ENCODE peak calls at places on chromosomes 11 and 22, in four cellular contexts. A is esophagus squamous epithelium, B is ascending aorta, S is BE2C. F is an unnamed sample.

GRCh38 chr11:2892215-2893020 is 6.8 kb upstream of the CDKN1C start:
- DNase-seq in A (no peak), B (no peak), S (peak; percentile 67), F (peak; percentile 82)

GRCh38 chr11:92396133-92396532 is 171.5 kb downstream of the FAT3 start:
- DNase-seq in A (no peak), B (no peak), S (no peak), F (no peak)

GRCh38 chr11:13135385-13136271 is 126.5 kb downstream of the RASSF10 start:
- DNase-seq in A (no peak), B (no peak), S (no peak), F (no peak)

GRCh38 chr11:112157274-112157766 is 6.6 kb downstream of the IL18 start:
- DNase-seq in A (no peak), B (no peak), S (no peak), F (no peak)

GRCh38 chr22:43191831-43192230 is 4.9 kb upstream of the TTLL12 start:
- DNase-seq in A (no peak), B (no peak), S (no peak), F (no peak)

GRCh38 chr11:121841487-121842167 is 274.4 kb downstream of the BLID start:
- DNase-seq in A (no peak), B (no peak), S (no peak), F (no peak)

GRCh38 chr22:33658775-33659174 is 261.5 kb downstream of the LARGE1 start:
- DNase-seq in A (no peak), B (no peak), S (no peak), F (no peak)

GRCh38 chr11:132992838-132993680 is 539.2 kb downstream of the OPCML start:
- DNase-seq in A (no peak), B (no peak), S (no peak), F (no peak)

GRCh38 chr11:125164091-125164421 is 495 bp upstream of the PKNOX2 start:
- DNase-seq in A (no peak), B (no peak), S (no peak), F (no peak)

GRCh38 chr22:37302617-37303555 is 20.6 kb downstream of the CYTH4 start:
- DNase-seq in A (no peak), B (no peak), S (no peak), F (no peak)

GRCh38 chr11:43947003-43947500 is 4.6 kb downstream of the C11orf96 start:
- DNase-seq in A (no peak), B (no peak), S (peak; percentile 61), F (peak; percentile 22)

GRCh38 chr22:45324186-45324775 is 14.5 kb downstream of the FAM118A start:
- DNase-seq in A (no peak), B (no peak), S (no peak), F (no peak)

GRCh38 chr22:38685761-38686160 is 4.0 kb downstream of the TOMM22 start:
- DNase-seq in A (no peak), B (no peak), S (no peak), F (no peak)

DNA sequence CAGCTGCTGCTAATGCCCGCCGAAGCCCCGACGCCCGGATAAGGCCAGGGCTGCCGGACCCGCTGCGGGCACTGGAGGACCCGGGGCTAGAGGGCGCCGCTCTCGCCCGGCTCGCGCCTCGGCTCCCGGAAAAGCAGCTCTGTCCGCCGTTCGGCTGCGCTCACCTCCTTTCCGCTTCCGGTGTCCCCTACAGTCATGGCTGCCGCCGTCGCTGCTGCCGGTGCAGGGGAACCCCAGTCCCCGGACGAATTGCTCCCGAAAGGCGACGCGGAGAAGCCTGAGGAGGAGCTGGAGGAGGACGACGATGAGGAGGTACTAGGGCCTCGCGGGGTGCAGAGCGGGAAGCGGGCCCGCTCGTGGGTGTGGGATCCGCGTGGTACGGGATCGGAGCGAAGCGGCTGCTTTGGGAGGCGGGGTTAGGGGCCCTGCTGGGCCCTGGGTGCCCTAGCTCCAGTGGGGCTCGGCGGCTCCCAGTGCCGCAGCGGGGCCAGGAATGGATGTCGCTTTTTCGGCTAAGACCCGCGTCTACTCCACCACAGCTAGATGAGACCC is at the start of gene TOMM22:
- DNase-seq in A (peak; percentile 30), B (peak; percentile 12), S (peak; percentile 93), F (peak; percentile 87)
- TF ChIP-seq CTCF in A (peak; percentile 65), B (peak; percentile 68), S (peak; percentile 65), F (peak; percentile 35)

DNA sequence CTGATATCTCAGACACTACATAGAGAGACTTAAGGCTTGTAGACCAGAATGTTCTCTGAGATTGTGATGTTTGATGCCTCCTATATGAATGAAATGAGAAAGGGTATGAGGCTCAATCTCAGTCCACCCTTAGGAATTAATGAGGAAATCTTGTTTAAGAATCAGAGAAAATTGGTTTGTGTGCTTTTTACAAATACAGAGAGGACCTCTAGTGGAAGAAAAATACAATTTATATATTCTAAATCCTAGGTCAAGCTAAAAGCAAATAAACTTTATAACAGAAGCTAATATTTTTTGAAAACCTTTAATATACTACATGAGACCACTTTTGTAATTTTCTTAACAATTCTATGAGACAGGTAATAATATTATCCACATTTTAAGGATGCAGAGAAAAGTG is 5.0 kb upstream of the OR52H1 start:
- DNase-seq in A (no peak), B (no peak), S (no peak), F (no peak)
- TF ChIP-seq CTCF in A (no peak), B (peak; percentile 18), S (no peak), F (no peak)

GRCh38 chr11:554824-555499 is 5.6 kb downstream of the LMNTD2 start:
- DNase-seq in A (no peak), B (no peak), S (peak; percentile 55), F (peak; percentile 81)
- TF ChIP-seq CTCF in A (peak; percentile 71), B (peak; percentile 71), S (peak; percentile 33), F (peak; percentile 45)

GRCh38 chr11:134275534-134276395 is at the start of gene GLB1L3:
- DNase-seq in A (no peak), B (no peak), S (peak; percentile 28), F (peak; percentile 71)
- TF ChIP-seq CTCF in A (no peak), B (no peak), S (peak; percentile 25), F (peak; percentile 36)

DNA sequence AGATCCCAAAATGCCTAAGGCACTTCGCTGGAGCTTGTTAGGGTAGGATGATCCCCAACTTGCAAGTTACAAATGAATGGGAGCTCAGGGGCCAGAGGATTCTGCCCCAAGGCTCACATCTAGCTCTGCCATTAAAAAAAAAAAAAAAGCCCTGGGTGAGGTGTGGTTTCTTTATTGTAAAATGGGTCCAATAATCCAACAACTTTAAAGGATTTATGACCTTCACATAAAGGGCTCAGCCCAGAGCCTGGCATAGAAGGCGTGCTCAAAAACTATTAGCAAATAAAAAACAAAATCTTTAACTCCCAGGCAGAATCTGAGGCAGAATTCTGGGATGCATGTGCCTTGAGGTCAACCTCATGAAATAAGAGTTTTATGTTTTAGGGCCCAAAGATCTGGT is 42.5 kb downstream of the WT1 start:
- DNase-seq in A (no peak), B (no peak), S (no peak), F (no peak)
- TF ChIP-seq CTCF in A (no peak), B (no peak), S (no peak), F (no peak)

DNA sequence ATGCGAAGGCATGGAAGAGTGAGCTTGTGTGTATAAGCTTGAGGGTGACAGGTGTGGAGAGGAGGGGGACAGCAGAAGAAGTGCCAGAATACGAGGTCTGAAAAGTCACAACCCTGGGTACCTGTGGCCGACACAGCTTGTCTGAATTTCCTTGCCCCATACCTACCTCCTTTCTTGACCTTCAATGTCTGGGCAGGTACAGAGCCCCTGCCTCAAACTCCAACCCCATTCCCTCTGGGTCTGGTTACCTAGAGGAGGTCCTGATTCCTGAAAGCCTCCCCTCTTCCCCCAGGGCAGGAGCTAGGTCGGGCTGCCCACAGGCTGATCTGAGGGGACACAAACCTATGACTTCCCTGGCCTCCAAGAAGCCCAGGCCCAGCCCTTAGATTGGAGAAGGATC is 36.6 kb upstream of the FCHSD2 start:
- DNase-seq in A (no peak), B (no peak), S (no peak), F (no peak)
- TF ChIP-seq CTCF in A (no peak), B (no peak), S (no peak), F (no peak)

GRCh38 chr11:30617762-30618161 is 31.6 kb upstream of the MPPED2 start:
- DNase-seq in A (no peak), B (no peak), S (no peak), F (no peak)

GRCh38 chr11:30619767-30620166 is 33.6 kb upstream of the MPPED2 start:
- DNase-seq in A (no peak), B (no peak), S (no peak), F (no peak)
- TF ChIP-seq CTCF in A (no peak), B (no peak), S (no peak), F (no peak)